ENCODE peak calls at places on chromosomes 4 and X, in four cellular contexts. One of them, this sample, is unnamed.

GRCh38 chr4:166252487-166253402 is 379.7 kb downstream of the TLL1 start:
- DNase-seq in sigmoid colon: no peak
- DNase-seq in HCT116: peak; percentile 37
- DNase-seq in breast epithelium: no peak
- DNase-seq in this sample: no peak

GRCh38 chr4:88060431-88060830 is 53.0 kb downstream of the PKD2 start:
- DNase-seq in sigmoid colon: no peak
- DNase-seq in HCT116: no peak
- DNase-seq in breast epithelium: no peak
- DNase-seq in this sample: no peak

GRCh38 chr4:34964613-34965012 is 1279.7 kb downstream of the ARAP2 start:
- DNase-seq in sigmoid colon: no peak
- DNase-seq in HCT116: no peak
- DNase-seq in breast epithelium: no peak
- DNase-seq in this sample: no peak

GRCh38 chrX:18873836-18874235 is 110.1 kb downstream of the PHKA2 start:
- DNase-seq in sigmoid colon: no peak
- DNase-seq in HCT116: no peak
- DNase-seq in breast epithelium: no peak
- DNase-seq in this sample: no peak

GRCh38 chr4:10696253-10696652 is 11.7 kb upstream of the CLNK start:
- DNase-seq in sigmoid colon: no peak
- DNase-seq in HCT116: no peak
- DNase-seq in breast epithelium: no peak
- DNase-seq in this sample: no peak

GRCh38 chrX:21806691-21807090 is 32.7 kb upstream of the MBTPS2 start:
- DNase-seq in sigmoid colon: no peak
- DNase-seq in HCT116: no peak
- DNase-seq in breast epithelium: no peak
- DNase-seq in this sample: no peak

GRCh38 chrX:13476384-13476783 is 93.0 kb upstream of the EGFL6 start:
- DNase-seq in sigmoid colon: no peak
- DNase-seq in HCT116: no peak
- DNase-seq in breast epithelium: no peak
- DNase-seq in this sample: no peak

GRCh38 chr4:101367201-101367600 is 19.9 kb upstream of the PPP3CA start:
- DNase-seq in sigmoid colon: no peak
- DNase-seq in HCT116: no peak
- DNase-seq in breast epithelium: no peak
- DNase-seq in this sample: no peak

GRCh38 chrX:115894087-115894486 is 276.5 kb upstream of the AGTR2 start:
- DNase-seq in sigmoid colon: no peak
- DNase-seq in HCT116: peak; percentile 2
- DNase-seq in breast epithelium: no peak
- DNase-seq in this sample: peak; percentile 31

GRCh38 chrX:110532527-110532926 is 173.9 kb downstream of the RTL9 start:
- DNase-seq in sigmoid colon: no peak
- DNase-seq in HCT116: no peak
- DNase-seq in breast epithelium: no peak
- DNase-seq in this sample: no peak

GRCh38 chrX:46588263-46588662 is 14.7 kb downstream of the CHST7 start:
- DNase-seq in sigmoid colon: peak; percentile 74
- DNase-seq in HCT116: no peak
- DNase-seq in breast epithelium: no peak
- DNase-seq in this sample: peak; percentile 20

GRCh38 chrX:9997041-9997440 is 29.9 kb downstream of the CLDN34 start:
- DNase-seq in sigmoid colon: no peak
- DNase-seq in HCT116: no peak
- DNase-seq in breast epithelium: no peak
- DNase-seq in this sample: no peak

GRCh38 chr4:10684631-10685030 is at the start of gene CLNK:
- DNase-seq in sigmoid colon: no peak
- DNase-seq in HCT116: no peak
- DNase-seq in breast epithelium: no peak
- DNase-seq in this sample: no peak

GRCh38 chr4:112910109-112910736 is 139.2 kb upstream of the ANK2 start:
- DNase-seq in sigmoid colon: no peak
- DNase-seq in HCT116: no peak
- DNase-seq in breast epithelium: no peak
- DNase-seq in this sample: no peak

GRCh38 chr4:141346144-141346543 is 125.4 kb downstream of the ZNF330 start:
- DNase-seq in sigmoid colon: no peak
- DNase-seq in HCT116: peak; percentile 24
- DNase-seq in breast epithelium: no peak
- DNase-seq in this sample: no peak

GRCh38 chrX:69137371-69137881 is 27.8 kb downstream of the PJA1 start:
- DNase-seq in sigmoid colon: peak; percentile 72
- DNase-seq in HCT116: no peak
- DNase-seq in breast epithelium: no peak
- DNase-seq in this sample: no peak

GRCh38 chrX:23035493-23035892 is 35.7 kb downstream of the DDX53 start:
- DNase-seq in sigmoid colon: no peak
- DNase-seq in HCT116: no peak
- DNase-seq in breast epithelium: no peak
- DNase-seq in this sample: no peak

GRCh38 chr4:117239434-117239833 is 154.1 kb upstream of the TRAM1L1 start:
- DNase-seq in sigmoid colon: no peak
- DNase-seq in HCT116: no peak
- DNase-seq in breast epithelium: no peak
- DNase-seq in this sample: no peak

GRCh38 chrX:100085851-100086250 is 324.2 kb downstream of the PCDH19 start:
- DNase-seq in sigmoid colon: no peak
- DNase-seq in HCT116: no peak
- DNase-seq in breast epithelium: no peak
- DNase-seq in this sample: no peak

GRCh38 chr4:84379881-84380618 is 119.0 kb downstream of the NKX6-1 start:
- DNase-seq in sigmoid colon: no peak
- DNase-seq in HCT116: no peak
- DNase-seq in breast epithelium: no peak
- DNase-seq in this sample: no peak

GRCh38 chr4:98261291-98262271 is at the start of gene RAP1GDS1:
- DNase-seq in sigmoid colon: peak; percentile 78
- DNase-seq in HCT116: peak; percentile 22
- DNase-seq in breast epithelium: peak; percentile 51
- DNase-seq in this sample: peak; percentile 41

GRCh38 chrX:905828-906566 is 275.4 kb downstream of the SHOX start:
- DNase-seq in sigmoid colon: no peak
- DNase-seq in HCT116: no peak
- DNase-seq in breast epithelium: no peak
- DNase-seq in this sample: no peak

GRCh38 chr4:159368320-159368719 is 265.4 kb downstream of the RAPGEF2 start:
- DNase-seq in sigmoid colon: no peak
- DNase-seq in HCT116: no peak
- DNase-seq in breast epithelium: no peak
- DNase-seq in this sample: no peak

GRCh38 chr4:44415251-44415650 is 33.4 kb downstream of the KCTD8 start:
- DNase-seq in sigmoid colon: no peak
- DNase-seq in HCT116: no peak
- DNase-seq in breast epithelium: no peak
- DNase-seq in this sample: no peak

GRCh38 chrX:74534569-74535038 is 79.8 kb downstream of the RLIM start:
- DNase-seq in sigmoid colon: no peak
- DNase-seq in HCT116: no peak
- DNase-seq in breast epithelium: no peak
- DNase-seq in this sample: no peak

GRCh38 chrX:74535633-74536141 is 78.7 kb downstream of the RLIM start:
- DNase-seq in sigmoid colon: peak; percentile 92
- DNase-seq in HCT116: no peak
- DNase-seq in breast epithelium: peak; percentile 51
- DNase-seq in this sample: peak; percentile 81

GRCh38 chrX:74537011-74537390 is 77.4 kb downstream of the RLIM start:
- DNase-seq in sigmoid colon: no peak
- DNase-seq in HCT116: no peak
- DNase-seq in breast epithelium: no peak
- DNase-seq in this sample: no peak

GRCh38 chrX:74535211-74535621 is 79.2 kb downstream of the RLIM start:
- DNase-seq in sigmoid colon: no peak
- DNase-seq in HCT116: peak; percentile 21
- DNase-seq in breast epithelium: no peak
- DNase-seq in this sample: peak; percentile 12

GRCh38 chrX:74536142-74537010 is 78.0 kb downstream of the RLIM start:
- DNase-seq in sigmoid colon: peak; percentile 96
- DNase-seq in HCT116: no peak
- DNase-seq in breast epithelium: peak; percentile 62
- DNase-seq in this sample: peak; percentile 78
- TF ChIP-seq POLR2AphosphoS5 in sigmoid colon: peak; percentile 26
- TF ChIP-seq POLR2AphosphoS5 in HCT116: no peak
- TF ChIP-seq POLR2AphosphoS5 in breast epithelium: peak; percentile 58
- TF ChIP-seq POLR2AphosphoS5 in this sample: peak; percentile 53

DNA sequence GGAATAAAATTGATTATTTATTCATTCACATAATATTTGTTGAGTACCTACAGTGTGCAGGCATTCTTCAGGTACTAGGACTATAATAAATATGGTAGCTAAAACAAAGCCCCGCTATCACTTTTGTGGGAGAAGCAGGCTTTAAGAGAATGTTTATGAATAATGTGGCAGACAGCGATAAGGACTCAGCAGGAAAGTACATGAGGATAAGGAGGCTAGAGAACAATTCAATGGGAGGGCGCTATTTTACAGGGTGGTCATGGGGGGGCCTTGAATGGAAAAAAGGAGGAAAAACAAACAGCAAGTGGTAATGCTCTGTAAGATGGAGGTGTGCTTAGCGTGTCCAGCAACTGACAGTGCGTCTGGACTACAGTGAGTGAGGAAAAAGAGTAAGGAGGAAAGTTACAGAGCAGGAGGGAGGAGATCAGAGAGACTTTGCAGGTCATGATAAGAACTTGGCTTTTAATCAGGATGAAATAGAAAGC is 264.2 kb upstream of the ETNPPL start:
- DNase-seq in sigmoid colon: no peak
- DNase-seq in HCT116: no peak
- DNase-seq in breast epithelium: no peak
- DNase-seq in this sample: no peak
- TF ChIP-seq POLR2AphosphoS5 in sigmoid colon: no peak
- TF ChIP-seq POLR2AphosphoS5 in HCT116: no peak
- TF ChIP-seq POLR2AphosphoS5 in breast epithelium: no peak
- TF ChIP-seq POLR2AphosphoS5 in this sample: no peak

DNA sequence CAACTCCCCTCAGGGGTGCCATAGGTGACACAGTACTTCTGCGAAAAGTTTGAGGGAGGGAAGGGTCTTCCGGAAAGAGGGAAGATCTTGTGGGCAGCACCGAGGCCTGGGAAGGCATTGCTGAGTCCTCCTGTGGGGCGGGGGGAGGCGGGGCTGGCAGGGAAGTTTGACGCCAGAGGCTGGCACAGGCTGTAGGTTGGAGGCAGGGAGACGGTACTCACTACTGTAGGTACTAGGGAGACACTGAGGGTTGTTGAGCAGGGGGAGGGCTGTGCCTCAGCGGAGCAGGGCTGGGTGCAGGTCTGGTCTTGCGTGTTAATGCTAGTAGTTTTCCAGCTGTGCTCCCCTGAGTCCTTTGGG is 23.3 kb upstream of the PSAPL1 start:
- DNase-seq in sigmoid colon: no peak
- DNase-seq in HCT116: no peak
- DNase-seq in breast epithelium: no peak
- DNase-seq in this sample: no peak
- TF ChIP-seq POLR2AphosphoS5 in sigmoid colon: no peak
- TF ChIP-seq POLR2AphosphoS5 in HCT116: no peak
- TF ChIP-seq POLR2AphosphoS5 in breast epithelium: no peak
- TF ChIP-seq POLR2AphosphoS5 in this sample: no peak

GRCh38 chrX:136063340-136064079 is 78.3 kb downstream of the SLC9A6 start:
- DNase-seq in sigmoid colon: peak; percentile 72
- DNase-seq in HCT116: no peak
- DNase-seq in breast epithelium: no peak
- DNase-seq in this sample: no peak
- TF ChIP-seq POLR2AphosphoS5 in sigmoid colon: peak; percentile 4
- TF ChIP-seq POLR2AphosphoS5 in HCT116: no peak
- TF ChIP-seq POLR2AphosphoS5 in breast epithelium: no peak
- TF ChIP-seq POLR2AphosphoS5 in this sample: no peak

GRCh38 chrX:133414399-133415275 is 652 bp downstream of the GPC4 start:
- DNase-seq in sigmoid colon: peak; percentile 67
- DNase-seq in HCT116: no peak
- DNase-seq in breast epithelium: no peak
- DNase-seq in this sample: peak; percentile 12

GRCh38 chrX:133417364-133417763 is 2.1 kb upstream of the GPC4 start:
- DNase-seq in sigmoid colon: no peak
- DNase-seq in HCT116: no peak
- DNase-seq in breast epithelium: no peak
- DNase-seq in this sample: no peak

GRCh38 chrX:133413218-133413925 is 1.9 kb downstream of the GPC4 start:
- DNase-seq in sigmoid colon: peak; percentile 73
- DNase-seq in HCT116: no peak
- DNase-seq in breast epithelium: no peak
- DNase-seq in this sample: peak; percentile 11

GRCh38 chrX:133412665-133413064 is 2.6 kb downstream of the GPC4 start:
- DNase-seq in sigmoid colon: no peak
- DNase-seq in HCT116: no peak
- DNase-seq in breast epithelium: no peak
- DNase-seq in this sample: no peak

DNA sequence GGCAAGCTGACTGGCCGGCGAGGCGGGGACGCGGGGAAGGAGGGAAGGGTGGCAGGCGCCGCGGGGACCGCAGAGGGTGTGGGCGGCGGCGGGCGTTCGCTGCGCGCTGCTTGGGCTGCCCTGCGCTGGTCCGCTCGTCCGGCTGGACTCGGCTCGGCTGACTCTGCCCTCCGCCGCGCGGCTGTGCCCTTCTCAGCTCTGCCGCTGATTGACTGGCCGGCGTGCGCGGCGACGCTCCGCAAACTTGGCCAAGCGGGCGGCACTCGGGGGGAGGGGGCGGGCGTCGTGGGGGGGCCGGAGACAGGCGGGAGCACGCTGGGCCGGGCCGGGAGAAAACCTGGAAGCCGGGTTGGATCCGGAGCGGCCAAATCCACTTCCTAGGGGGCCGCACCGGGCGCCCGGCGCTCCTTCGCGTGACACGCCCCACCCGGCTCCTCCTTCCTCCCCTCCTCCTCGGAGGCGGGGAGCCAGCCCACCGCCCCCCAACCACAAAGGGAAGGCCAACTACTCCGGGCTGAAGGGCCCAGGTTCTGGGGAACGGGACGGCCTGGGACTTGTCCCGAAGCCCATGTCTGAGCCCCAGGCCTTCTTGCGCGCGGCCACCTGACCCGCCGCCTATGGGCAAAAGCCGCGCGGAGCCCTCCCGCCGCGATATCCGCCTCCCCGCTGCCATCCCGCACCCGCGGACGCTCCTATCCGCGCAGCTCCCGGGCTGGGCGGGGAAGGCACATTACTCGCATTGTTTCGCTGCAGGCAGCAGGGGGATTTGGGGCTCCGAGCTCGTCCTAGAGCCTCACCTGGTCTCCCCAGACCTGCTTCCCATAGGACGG is at the start of gene GPC4:
- DNase-seq in sigmoid colon: peak; percentile 91
- DNase-seq in HCT116: peak; percentile 57
- DNase-seq in breast epithelium: no peak
- DNase-seq in this sample: peak; percentile 76
- TF ChIP-seq POLR2AphosphoS5 in sigmoid colon: peak; percentile 76
- TF ChIP-seq POLR2AphosphoS5 in HCT116: peak; percentile 68
- TF ChIP-seq POLR2AphosphoS5 in breast epithelium: no peak
- TF ChIP-seq POLR2AphosphoS5 in this sample: peak; percentile 84

GRCh38 chr4:54217642-54218486 is 11.2 kb upstream of the PDGFRA start:
- DNase-seq in sigmoid colon: peak; percentile 94
- DNase-seq in HCT116: peak; percentile 71
- DNase-seq in breast epithelium: peak; percentile 67
- DNase-seq in this sample: peak; percentile 69
- TF ChIP-seq POLR2AphosphoS5 in sigmoid colon: peak; percentile 22
- TF ChIP-seq POLR2AphosphoS5 in HCT116: no peak
- TF ChIP-seq POLR2AphosphoS5 in breast epithelium: peak; percentile 74
- TF ChIP-seq POLR2AphosphoS5 in this sample: peak; percentile 8

GRCh38 chr4:139711461-139711860 is 45.8 kb downstream of the MGST2 start:
- DNase-seq in sigmoid colon: no peak
- DNase-seq in HCT116: no peak
- DNase-seq in breast epithelium: no peak
- DNase-seq in this sample: peak; percentile 55
- TF ChIP-seq POLR2AphosphoS5 in sigmoid colon: no peak
- TF ChIP-seq POLR2AphosphoS5 in HCT116: no peak
- TF ChIP-seq POLR2AphosphoS5 in breast epithelium: no peak
- TF ChIP-seq POLR2AphosphoS5 in this sample: no peak